ENCODE peak calls at places on chromosomes 2 and 18, in six cellular contexts. T is activated gamma-delta T cell, U is LNCaP clone FGC, I is ACHN, D is C1 segment of cervical spinal cord, R is epithelial cell of esophagus. O is an unnamed sample.
A peak's percentile ranks its signal among the peaks of the same experiment; 100 is the strongest.

GRCh38 chr2:105373895-105374401 is 24.9 kb downstream of the FHL2 start:
- DNase-seq in T (no peak), I (no peak), D (no peak), R (peak; percentile 65), U (no peak), O (peak; percentile 6)

GRCh38 chr2:241862093-241862492 is 3.4 kb upstream of the PDCD1 start:
- DNase-seq in D (no peak), U (no peak), R (no peak), T (no peak), I (no peak), O (no peak)

GRCh38 chr2:240687045-240687740 is 4.5 kb upstream of the AQP12A start:
- DNase-seq in U (no peak), D (no peak), T (no peak), R (no peak), I (no peak), O (no peak)

GRCh38 chr2:228527481-228527880 is 346.0 kb upstream of the SPHKAP start:
- DNase-seq in D (no peak), T (no peak), U (no peak), R (peak; percentile 9), I (no peak), O (no peak)

GRCh38 chr2:181787310-181788048 is 104.1 kb upstream of the ITPRID2 start:
- DNase-seq in I (no peak), R (peak; percentile 65), T (no peak), U (no peak), D (no peak), O (no peak)

GRCh38 chr2:187877391-187877790 is 323.2 kb upstream of the TFPI start:
- DNase-seq in R (no peak), D (no peak), I (peak; percentile 1), T (no peak), U (no peak), O (no peak)

GRCh38 chr2:71154798-71155197 is 24.4 kb downstream of the MPHOSPH10 start:
- DNase-seq in R (peak; percentile 71), U (no peak), D (no peak), T (no peak), I (peak; percentile 11), O (no peak)

GRCh38 chr2:96117701-96118588 is 1.6 kb upstream of the ADRA2B start:
- DNase-seq in R (peak; percentile 21), I (peak; percentile 8), U (no peak), D (no peak), T (no peak), O (no peak)

GRCh38 chr2:63050916-63051794 is 525 bp downstream of the OTX1 start:
- DNase-seq in U (no peak), R (peak; percentile 22), I (peak; percentile 24), T (no peak), D (no peak), O (no peak)

GRCh38 chr18:76364282-76365259 is 130.5 kb downstream of the ZNF516 start:
- DNase-seq in D (no peak), U (no peak), R (no peak), T (no peak), I (no peak), O (no peak)

GRCh38 chr2:150888337-150888736 is 373.3 kb downstream of the RBM43 start:
- DNase-seq in T (no peak), D (no peak), I (no peak), R (no peak), U (no peak), O (no peak)

GRCh38 chr2:170772295-170772694 is 2.1 kb downstream of the ERICH2 start:
- DNase-seq in R (no peak), U (no peak), T (no peak), I (no peak), D (no peak), O (no peak)

O was measured in immature natural killer cell.